ENCODE peak calls at places on chromosome 19, in four cellular contexts. A is CD8-positive, alpha-beta T cell; D is lower lobe of right lung; E is AG09309. V is an unnamed sample.

GRCh38 chr19:35246466-35247096 is 2.2 kb upstream of the LSR start:
- DNase-seq in A (no peak), D (no peak), E (no peak), V (no peak)

GRCh38 chr19:35236638-35237400 is 8.3 kb upstream of the FAM187B start:
- DNase-seq in A (no peak), D (no peak), E (no peak), V (no peak)

GRCh38 chr19:30638889-30639288 is 266.7 kb downstream of the ZNF536 start:
- DNase-seq in A (no peak), D (no peak), E (no peak), V (no peak)

GRCh38 chr19:40776364-40776763 is 1.0 kb downstream of the MIA start:
- DNase-seq in A (no peak), D (no peak), E (no peak), V (no peak)

GRCh38 chr19:37551123-37551993 is 43.2 kb downstream of the ZNF571 start:
- DNase-seq in A (peak; percentile 35), D (no peak), E (no peak), V (no peak)

GRCh38 chr19:3804429-3804828 is 18.2 kb upstream of the MATK start:
- DNase-seq in A (no peak), D (no peak), E (no peak), V (no peak)

GRCh38 chr19:58356236-58356970 is 3.1 kb upstream of the A1BG start:
- DNase-seq in A (peak; percentile 33), D (peak; percentile 45), E (no peak), V (no peak)

GRCh38 chr19:5809053-5809452 is 4.2 kb downstream of the NRTN start:
- DNase-seq in A (no peak), D (no peak), E (no peak), V (no peak)

GRCh38 chr19:35261356-35262100 is 7.2 kb upstream of the USF2 start:
- DNase-seq in A (peak; percentile 9), D (no peak), E (no peak), V (no peak)

GRCh38 chr19:7372810-7373209 is 24.1 kb downstream of the ARHGEF18 start:
- DNase-seq in A (no peak), D (peak; percentile 17), E (no peak), V (no peak)

GRCh38 chr19:43504426-43505185 is at the start of gene PHLDB3:
- DNase-seq in A (peak; percentile 48), D (peak; percentile 58), E (no peak), V (peak; percentile 69)

GRCh38 chr19:14370169-14370998 is 10.9 kb upstream of the ADGRE5 start:
- DNase-seq in A (peak; percentile 59), D (peak; percentile 68), E (no peak), V (no peak)

GRCh38 chr19:43695985-43696729 is 19.7 kb upstream of the IRGC start:
- DNase-seq in A (no peak), D (no peak), E (no peak), V (no peak)

GRCh38 chr19:307793-308420 is 16.7 kb upstream of the PLPP2 start:
- DNase-seq in A (no peak), D (no peak), E (no peak), V (no peak)

GRCh38 chr19:35988824-35989223 is 6.2 kb upstream of the SDHAF1 start:
- DNase-seq in A (no peak), D (no peak), E (no peak), V (no peak)

GRCh38 chr19:10102787-10103236 is 334 bp upstream of the ANGPTL6 start:
- DNase-seq in A (no peak), D (no peak), E (no peak), V (no peak)

GRCh38 chr19:35095667-35096368 is 19.8 kb upstream of the FXYD3 start:
- DNase-seq in A (no peak), D (no peak), E (no peak), V (no peak)

GRCh38 chr19:32875428-32875827 is 5.9 kb upstream of the SLC7A9 start:
- DNase-seq in A (no peak), D (no peak), E (no peak), V (no peak)

GRCh38 chr19:5142725-5143097 is 173.8 kb downstream of the KDM4B start:
- DNase-seq in A (no peak), D (peak; percentile 28), E (no peak), V (no peak)

GRCh38 chr19:51019544-51019925 is at the start of gene KLK10:
- DNase-seq in A (no peak), D (no peak), E (no peak), V (no peak)

GRCh38 chr19:33472696-33473624 is 48.6 kb downstream of the PEPD start:
- DNase-seq in A (no peak), D (peak; percentile 37), E (peak; percentile 96), V (no peak)

GRCh38 chr19:35295792-35296462 is 4.0 kb downstream of the MAG start:
- DNase-seq in A (peak; percentile 44), D (no peak), E (no peak), V (no peak)

GRCh38 chr19:50475101-50475568 is 1.2 kb upstream of the EMC10 start:
- DNase-seq in A (no peak), D (no peak), E (no peak), V (no peak)

GRCh38 chr19:33344210-33344609 is 29.3 kb upstream of the CEBPG start:
- DNase-seq in A (no peak), D (no peak), E (no peak), V (no peak)

GRCh38 chr19:4730740-4731171 is 7.1 kb upstream of the DPP9 start:
- DNase-seq in A (peak; percentile 62), D (no peak), E (no peak), V (no peak)

GRCh38 chr19:40442328-40443130 is 1.6 kb downstream of the SERTAD3 start:
- DNase-seq in A (no peak), D (no peak), E (no peak), V (no peak)

GRCh38 chr19:7869910-7870511 is 4.2 kb downstream of the PRR36 start:
- DNase-seq in A (peak; percentile 45), D (peak; percentile 70), E (no peak), V (no peak)

GRCh38 chr19:1272423-1273262 is 2.7 kb upstream of the FAM174C start:
- DNase-seq in A (no peak), D (no peak), E (no peak), V (no peak)

GRCh38 chr19:41533691-41534090 is 42.3 kb upstream of the CEACAM21 start:
- DNase-seq in A (no peak), D (no peak), E (no peak), V (no peak)

GRCh38 chr19:7400815-7401214 is 52.1 kb downstream of the ARHGEF18 start:
- DNase-seq in A (no peak), D (no peak), E (no peak), V (no peak)

GRCh38 chr19:35120492-35120891 is 4.9 kb downstream of the FXYD3 start:
- DNase-seq in A (no peak), D (no peak), E (peak; percentile 92), V (no peak)

GRCh38 chr19:15775249-15775648 is 12.2 kb upstream of the OR10H5 start:
- DNase-seq in A (no peak), D (no peak), E (no peak), V (no peak)

GRCh38 chr19:50925734-50926133 is 14.5 kb upstream of the KLK4 start:
- DNase-seq in A (no peak), D (no peak), E (no peak), V (no peak)

GRCh38 chr19:38012944-38013343 is 105.9 kb downstream of the SIPA1L3 start:
- DNase-seq in A (no peak), D (no peak), E (no peak), V (no peak)

GRCh38 chr19:29524912-29525870 is 603 bp upstream of the VSTM2B start:
- DNase-seq in A (no peak), D (peak; percentile 28), E (no peak), V (no peak)
- H3K4me3 ChIP-seq in A (no peak overlapping the region), D (no peak overlapping the region), E (no peak overlapping the region), V (no peak overlapping the region)

GRCh38 chr19:48750351-48750750 is 2.1 kb downstream of the FUT1 start:
- DNase-seq in A (no peak), D (no peak), E (no peak), V (no peak)

GRCh38 chr19:48746738-48747575 is at the start of gene IZUMO1:
- DNase-seq in A (peak; percentile 47), D (peak; percentile 82), E (no peak), V (peak; percentile 85)

GRCh38 chr19:48749571-48750198 is 2.8 kb downstream of the FUT1 start:
- DNase-seq in A (no peak), D (no peak), E (no peak), V (no peak)

GRCh38 chr19:48745208-48745995 is 1.3 kb downstream of the IZUMO1 start:
- DNase-seq in A (peak; percentile 41), D (no peak), E (no peak), V (peak; percentile 79)

GRCh38 chr19:48746120-48746519 is 589 bp downstream of the IZUMO1 start:
- DNase-seq in A (no peak), D (no peak), E (no peak), V (no peak)
- H3K4me3 ChIP-seq in A (no peak overlapping the region), D (no peak overlapping the region), E (no peak overlapping the region), V (no peak overlapping the region)

GRCh38 chr19:48719263-48720171 is at the start of gene MAMSTR:
- DNase-seq in A (no peak), D (peak; percentile 55), E (no peak), V (no peak)
- H3K4me3 ChIP-seq in A (peak within 1 kb of the TSS; percentile 69), D (peak within 1 kb of the TSS; percentile 61), E (peak within 1 kb of the TSS; percentile 16), V (peak within 1 kb of the TSS; percentile 65)

GRCh38 chr19:39154626-39155100 is 29.1 kb downstream of the PAK4 start:
- DNase-seq in A (no peak), D (peak; percentile 84), E (no peak), V (no peak)

GRCh38 chr19:39155114-39155700 is 29.6 kb downstream of the PAK4 start:
- DNase-seq in A (no peak), D (no peak), E (no peak), V (no peak)

GRCh38 chr19:39152066-39152465 is 26.5 kb downstream of the PAK4 start:
- DNase-seq in A (no peak), D (no peak), E (no peak), V (no peak)

GRCh38 chr19:39155741-39156140 is 30.2 kb downstream of the PAK4 start:
- DNase-seq in A (no peak), D (no peak), E (no peak), V (no peak)

GRCh38 chr19:39154084-39154625 is 28.6 kb downstream of the PAK4 start:
- DNase-seq in A (no peak), D (no peak), E (no peak), V (no peak)
- H3K4me3 ChIP-seq in A (no peak overlapping the region), D (no peak overlapping the region), E (no peak overlapping the region), V (no peak overlapping the region)

DNA sequence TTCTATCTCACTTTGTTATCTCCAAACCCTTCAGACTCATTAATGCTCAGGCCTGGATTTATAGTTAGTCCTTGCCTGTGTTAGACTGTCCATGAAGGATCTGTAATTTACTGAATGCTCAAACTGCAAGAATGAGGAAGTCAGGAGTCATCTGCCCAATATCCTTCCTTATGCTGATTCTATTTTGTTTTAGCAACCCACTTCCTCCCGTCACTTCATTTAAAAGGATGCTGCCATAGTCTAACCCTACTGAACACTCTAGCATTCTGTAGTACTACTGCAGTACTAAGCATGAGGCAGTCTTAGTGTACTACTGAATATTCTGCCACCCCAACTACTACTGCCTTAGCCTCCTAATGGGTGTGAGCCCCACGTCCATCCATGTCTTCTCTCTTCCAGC is 1.5 kb downstream of the FCAR start:
- DNase-seq in A (no peak), D (no peak), E (no peak), V (no peak)
- H3K4me3 ChIP-seq in A (no peak overlapping the region), D (no peak overlapping the region), E (no peak overlapping the region), V (no peak overlapping the region)